ENCODE peak calls at places on chromosomes 4 and X, in eight cellular contexts. One of them, this sample, is unnamed.
A peak's percentile ranks its signal among the peaks of the same experiment; 100 is the strongest.

GRCh38 chrX:141839856-141840255 is 1.7 kb downstream of the MAGEC3 start:
- DNase-seq in activated T-cell treated with anti-CD3 and anti-CD28 coated beads, Interleukin-2, amount 50 U/mL, for 24 hours: no peak
- DNase-seq in H4: no peak
- DNase-seq in GDM1: no peak
- DNase-seq in stomach: no peak
- DNase-seq in neural progenitor cell: no peak
- DNase-seq in DMS 273 treated with DMSO at 0.1 percent for 48 hours: no peak
- DNase-seq in mammary epithelial cell: no peak
- DNase-seq in this sample: no peak

GRCh38 chr4:17082186-17082585 is 183.7 kb upstream of the LDB2 start:
- DNase-seq in activated T-cell treated with anti-CD3 and anti-CD28 coated beads, Interleukin-2, amount 50 U/mL, for 24 hours: no peak
- DNase-seq in H4: no peak
- DNase-seq in GDM1: no peak
- DNase-seq in stomach: no peak
- DNase-seq in neural progenitor cell: no peak
- DNase-seq in DMS 273 treated with DMSO at 0.1 percent for 48 hours: no peak
- DNase-seq in mammary epithelial cell: no peak
- DNase-seq in this sample: no peak

GRCh38 chr4:75621715-75622114 is 8.6 kb downstream of the CDKL2 start:
- DNase-seq in activated T-cell treated with anti-CD3 and anti-CD28 coated beads, Interleukin-2, amount 50 U/mL, for 24 hours: no peak
- DNase-seq in H4: no peak
- DNase-seq in GDM1: no peak
- DNase-seq in stomach: no peak
- DNase-seq in neural progenitor cell: no peak
- DNase-seq in DMS 273 treated with DMSO at 0.1 percent for 48 hours: no peak
- DNase-seq in mammary epithelial cell: no peak
- DNase-seq in this sample: no peak

GRCh38 chrX:11666180-11666579 is 460 bp upstream of the ARHGAP6 start:
- DNase-seq in activated T-cell treated with anti-CD3 and anti-CD28 coated beads, Interleukin-2, amount 50 U/mL, for 24 hours: no peak
- DNase-seq in H4: no peak
- DNase-seq in GDM1: no peak
- DNase-seq in stomach: no peak
- DNase-seq in neural progenitor cell: peak; percentile 59
- DNase-seq in DMS 273 treated with DMSO at 0.1 percent for 48 hours: peak; percentile 21
- DNase-seq in mammary epithelial cell: no peak
- DNase-seq in this sample: peak; percentile 23

GRCh38 chrX:48083212-48083611 is 11.8 kb upstream of the ZNF630 start:
- DNase-seq in activated T-cell treated with anti-CD3 and anti-CD28 coated beads, Interleukin-2, amount 50 U/mL, for 24 hours: peak; percentile 53
- DNase-seq in H4: peak; percentile 20
- DNase-seq in GDM1: peak; percentile 33
- DNase-seq in stomach: peak; percentile 41
- DNase-seq in neural progenitor cell: peak; percentile 54
- DNase-seq in DMS 273 treated with DMSO at 0.1 percent for 48 hours: peak; percentile 7
- DNase-seq in mammary epithelial cell: peak; percentile 35
- DNase-seq in this sample: peak; percentile 21

GRCh38 chr4:186651624-186652023 is 72.0 kb downstream of the FAT1 start:
- DNase-seq in activated T-cell treated with anti-CD3 and anti-CD28 coated beads, Interleukin-2, amount 50 U/mL, for 24 hours: no peak
- DNase-seq in H4: no peak
- DNase-seq in GDM1: no peak
- DNase-seq in stomach: peak; percentile 82
- DNase-seq in neural progenitor cell: peak; percentile 82
- DNase-seq in DMS 273 treated with DMSO at 0.1 percent for 48 hours: no peak
- DNase-seq in mammary epithelial cell: no peak
- DNase-seq in this sample: no peak

GRCh38 chr4:8652181-8653078 is 59.9 kb downstream of the CPZ start:
- DNase-seq in activated T-cell treated with anti-CD3 and anti-CD28 coated beads, Interleukin-2, amount 50 U/mL, for 24 hours: no peak
- DNase-seq in H4: no peak
- DNase-seq in GDM1: no peak
- DNase-seq in stomach: peak; percentile 19
- DNase-seq in neural progenitor cell: no peak
- DNase-seq in DMS 273 treated with DMSO at 0.1 percent for 48 hours: no peak
- DNase-seq in mammary epithelial cell: no peak
- DNase-seq in this sample: no peak

GRCh38 chr4:149296503-149296902 is 519.1 kb downstream of the IQCM start:
- DNase-seq in activated T-cell treated with anti-CD3 and anti-CD28 coated beads, Interleukin-2, amount 50 U/mL, for 24 hours: no peak
- DNase-seq in H4: peak; percentile 7
- DNase-seq in GDM1: no peak
- DNase-seq in stomach: no peak
- DNase-seq in neural progenitor cell: no peak
- DNase-seq in DMS 273 treated with DMSO at 0.1 percent for 48 hours: peak; percentile 29
- DNase-seq in mammary epithelial cell: no peak
- DNase-seq in this sample: no peak

GRCh38 chrX:136768469-136769084 is 12.2 kb downstream of the ARHGEF6 start:
- DNase-seq in activated T-cell treated with anti-CD3 and anti-CD28 coated beads, Interleukin-2, amount 50 U/mL, for 24 hours: peak; percentile 62
- DNase-seq in H4: peak; percentile 94
- DNase-seq in GDM1: peak; percentile 54
- DNase-seq in stomach: no peak
- DNase-seq in neural progenitor cell: no peak
- DNase-seq in DMS 273 treated with DMSO at 0.1 percent for 48 hours: peak; percentile 82
- DNase-seq in mammary epithelial cell: peak; percentile 69
- DNase-seq in this sample: peak; percentile 65

GRCh38 chrX:13791559-13791958 is 25.3 kb downstream of the GPM6B start:
- DNase-seq in activated T-cell treated with anti-CD3 and anti-CD28 coated beads, Interleukin-2, amount 50 U/mL, for 24 hours: no peak
- DNase-seq in H4: no peak
- DNase-seq in GDM1: no peak
- DNase-seq in stomach: no peak
- DNase-seq in neural progenitor cell: peak; percentile 6
- DNase-seq in DMS 273 treated with DMSO at 0.1 percent for 48 hours: no peak
- DNase-seq in mammary epithelial cell: peak; percentile 11
- DNase-seq in this sample: no peak

GRCh38 chr4:185112104-185112503 is 31.0 kb upstream of the SLC25A4 start:
- DNase-seq in activated T-cell treated with anti-CD3 and anti-CD28 coated beads, Interleukin-2, amount 50 U/mL, for 24 hours: no peak
- DNase-seq in H4: peak; percentile 93
- DNase-seq in GDM1: no peak
- DNase-seq in stomach: peak; percentile 58
- DNase-seq in neural progenitor cell: no peak
- DNase-seq in DMS 273 treated with DMSO at 0.1 percent for 48 hours: no peak
- DNase-seq in mammary epithelial cell: peak; percentile 94
- DNase-seq in this sample: no peak

GRCh38 chr4:655735-656151 is 18.3 kb downstream of the ATP5ME start:
- DNase-seq in activated T-cell treated with anti-CD3 and anti-CD28 coated beads, Interleukin-2, amount 50 U/mL, for 24 hours: no peak
- DNase-seq in H4: no peak
- DNase-seq in GDM1: no peak
- DNase-seq in stomach: no peak
- DNase-seq in neural progenitor cell: peak; percentile 1
- DNase-seq in DMS 273 treated with DMSO at 0.1 percent for 48 hours: no peak
- DNase-seq in mammary epithelial cell: no peak
- DNase-seq in this sample: no peak

GRCh38 chr4:30536231-30536630 is 183.9 kb upstream of the PCDH7 start:
- DNase-seq in activated T-cell treated with anti-CD3 and anti-CD28 coated beads, Interleukin-2, amount 50 U/mL, for 24 hours: no peak
- DNase-seq in H4: peak; percentile 31
- DNase-seq in GDM1: no peak
- DNase-seq in stomach: no peak
- DNase-seq in neural progenitor cell: no peak
- DNase-seq in DMS 273 treated with DMSO at 0.1 percent for 48 hours: no peak
- DNase-seq in mammary epithelial cell: no peak
- DNase-seq in this sample: no peak

GRCh38 chr4:141851246-141851891 is 215.0 kb downstream of the IL15 start:
- DNase-seq in activated T-cell treated with anti-CD3 and anti-CD28 coated beads, Interleukin-2, amount 50 U/mL, for 24 hours: no peak
- DNase-seq in H4: no peak
- DNase-seq in GDM1: no peak
- DNase-seq in stomach: no peak
- DNase-seq in neural progenitor cell: peak; percentile 1
- DNase-seq in DMS 273 treated with DMSO at 0.1 percent for 48 hours: no peak
- DNase-seq in mammary epithelial cell: peak; percentile 49
- DNase-seq in this sample: no peak

GRCh38 chrX:43278440-43278839 is 377.7 kb upstream of the MAOA start:
- DNase-seq in activated T-cell treated with anti-CD3 and anti-CD28 coated beads, Interleukin-2, amount 50 U/mL, for 24 hours: no peak
- DNase-seq in H4: no peak
- DNase-seq in GDM1: no peak
- DNase-seq in stomach: no peak
- DNase-seq in neural progenitor cell: no peak
- DNase-seq in DMS 273 treated with DMSO at 0.1 percent for 48 hours: no peak
- DNase-seq in mammary epithelial cell: no peak
- DNase-seq in this sample: no peak

GRCh38 chr4:146640021-146640425 is 1.3 kb downstream of the POU4F2 start:
- DNase-seq in activated T-cell treated with anti-CD3 and anti-CD28 coated beads, Interleukin-2, amount 50 U/mL, for 24 hours: no peak
- DNase-seq in H4: no peak
- DNase-seq in GDM1: no peak
- DNase-seq in stomach: no peak
- DNase-seq in neural progenitor cell: no peak
- DNase-seq in DMS 273 treated with DMSO at 0.1 percent for 48 hours: no peak
- DNase-seq in mammary epithelial cell: no peak
- DNase-seq in this sample: no peak

GRCh38 chr4:152946460-152946859 is 10.3 kb downstream of the FHDC1 start:
- DNase-seq in activated T-cell treated with anti-CD3 and anti-CD28 coated beads, Interleukin-2, amount 50 U/mL, for 24 hours: no peak
- DNase-seq in H4: no peak
- DNase-seq in GDM1: no peak
- DNase-seq in stomach: no peak
- DNase-seq in neural progenitor cell: no peak
- DNase-seq in DMS 273 treated with DMSO at 0.1 percent for 48 hours: no peak
- DNase-seq in mammary epithelial cell: peak; percentile 36
- DNase-seq in this sample: no peak

GRCh38 chr4:80049402-80049801 is 23.6 kb downstream of the ANTXR2 start:
- DNase-seq in activated T-cell treated with anti-CD3 and anti-CD28 coated beads, Interleukin-2, amount 50 U/mL, for 24 hours: no peak
- DNase-seq in H4: no peak
- DNase-seq in GDM1: no peak
- DNase-seq in stomach: no peak
- DNase-seq in neural progenitor cell: peak; percentile 55
- DNase-seq in DMS 273 treated with DMSO at 0.1 percent for 48 hours: no peak
- DNase-seq in mammary epithelial cell: no peak
- DNase-seq in this sample: no peak

GRCh38 chr4:152708361-152708760 is 28.6 kb upstream of the TMEM154 start:
- DNase-seq in activated T-cell treated with anti-CD3 and anti-CD28 coated beads, Interleukin-2, amount 50 U/mL, for 24 hours: no peak
- DNase-seq in H4: no peak
- DNase-seq in GDM1: no peak
- DNase-seq in stomach: no peak
- DNase-seq in neural progenitor cell: no peak
- DNase-seq in DMS 273 treated with DMSO at 0.1 percent for 48 hours: no peak
- DNase-seq in mammary epithelial cell: no peak
- DNase-seq in this sample: no peak

GRCh38 chr4:180790471-180790870 is 1452.7 kb upstream of the TENM3 start:
- DNase-seq in activated T-cell treated with anti-CD3 and anti-CD28 coated beads, Interleukin-2, amount 50 U/mL, for 24 hours: no peak
- DNase-seq in H4: no peak
- DNase-seq in GDM1: no peak
- DNase-seq in stomach: no peak
- DNase-seq in neural progenitor cell: no peak
- DNase-seq in DMS 273 treated with DMSO at 0.1 percent for 48 hours: no peak
- DNase-seq in mammary epithelial cell: no peak
- DNase-seq in this sample: no peak

GRCh38 chr4:6687947-6688878 is 5.5 kb upstream of the S100P start:
- DNase-seq in activated T-cell treated with anti-CD3 and anti-CD28 coated beads, Interleukin-2, amount 50 U/mL, for 24 hours: no peak
- DNase-seq in H4: no peak
- DNase-seq in GDM1: no peak
- DNase-seq in stomach: no peak
- DNase-seq in neural progenitor cell: no peak
- DNase-seq in DMS 273 treated with DMSO at 0.1 percent for 48 hours: no peak
- DNase-seq in mammary epithelial cell: no peak
- DNase-seq in this sample: no peak

GRCh38 chr4:106502106-106502699 is 133.6 kb upstream of the GIMD1 start:
- DNase-seq in activated T-cell treated with anti-CD3 and anti-CD28 coated beads, Interleukin-2, amount 50 U/mL, for 24 hours: peak; percentile 50
- DNase-seq in H4: peak; percentile 23
- DNase-seq in GDM1: no peak
- DNase-seq in stomach: peak; percentile 64
- DNase-seq in neural progenitor cell: peak; percentile 84
- DNase-seq in DMS 273 treated with DMSO at 0.1 percent for 48 hours: no peak
- DNase-seq in mammary epithelial cell: peak; percentile 52
- DNase-seq in this sample: no peak

GRCh38 chrX:129039176-129039575 is 484.1 kb downstream of the SMARCA1 start:
- DNase-seq in activated T-cell treated with anti-CD3 and anti-CD28 coated beads, Interleukin-2, amount 50 U/mL, for 24 hours: no peak
- DNase-seq in H4: no peak
- DNase-seq in GDM1: no peak
- DNase-seq in stomach: no peak
- DNase-seq in neural progenitor cell: no peak
- DNase-seq in DMS 273 treated with DMSO at 0.1 percent for 48 hours: no peak
- DNase-seq in mammary epithelial cell: no peak
- DNase-seq in this sample: no peak

GRCh38 chr4:47830263-47831025 is 7.4 kb downstream of the CORIN start:
- DNase-seq in activated T-cell treated with anti-CD3 and anti-CD28 coated beads, Interleukin-2, amount 50 U/mL, for 24 hours: no peak
- DNase-seq in H4: no peak
- DNase-seq in GDM1: no peak
- DNase-seq in stomach: no peak
- DNase-seq in neural progenitor cell: no peak
- DNase-seq in DMS 273 treated with DMSO at 0.1 percent for 48 hours: no peak
- DNase-seq in mammary epithelial cell: no peak
- DNase-seq in this sample: no peak

GRCh38 chr4:94678896-94679295 is 78.9 kb upstream of the BMPR1B start:
- DNase-seq in activated T-cell treated with anti-CD3 and anti-CD28 coated beads, Interleukin-2, amount 50 U/mL, for 24 hours: no peak
- DNase-seq in H4: no peak
- DNase-seq in GDM1: no peak
- DNase-seq in stomach: no peak
- DNase-seq in neural progenitor cell: no peak
- DNase-seq in DMS 273 treated with DMSO at 0.1 percent for 48 hours: no peak
- DNase-seq in mammary epithelial cell: peak; percentile 49
- DNase-seq in this sample: no peak

GRCh38 chr4:174120446-174121142 is 162.9 kb downstream of the FBXO8 start:
- DNase-seq in activated T-cell treated with anti-CD3 and anti-CD28 coated beads, Interleukin-2, amount 50 U/mL, for 24 hours: no peak
- DNase-seq in H4: peak; percentile 75
- DNase-seq in GDM1: peak; percentile 13
- DNase-seq in stomach: no peak
- DNase-seq in neural progenitor cell: peak; percentile 70
- DNase-seq in DMS 273 treated with DMSO at 0.1 percent for 48 hours: no peak
- DNase-seq in mammary epithelial cell: peak; percentile 50
- DNase-seq in this sample: peak; percentile 10

GRCh38 chr4:44446801-44447562 is 1.6 kb downstream of the KCTD8 start:
- DNase-seq in activated T-cell treated with anti-CD3 and anti-CD28 coated beads, Interleukin-2, amount 50 U/mL, for 24 hours: no peak
- DNase-seq in H4: no peak
- DNase-seq in GDM1: no peak
- DNase-seq in stomach: peak; percentile 33
- DNase-seq in neural progenitor cell: peak; percentile 36
- DNase-seq in DMS 273 treated with DMSO at 0.1 percent for 48 hours: no peak
- DNase-seq in mammary epithelial cell: no peak
- DNase-seq in this sample: peak; percentile 86

This sample was measured in NCI-H524 treated with DMSO at 0.1 percent for 48 hours.